ENCODE peak calls at places on chromosomes 7 and 10, in nine cellular contexts. Z is HS-5; G is nucleus accumbens; U is EH; F is dorsolateral prefrontal cortex; M is activated CD8-positive, alpha-beta memory T cell treated with anti-CD3 and anti-CD28 coated beads for 4 hours; L is cardiac muscle cell; T is uterus; W is stimulated activated CD4-positive, alpha-beta T cell treated with anti-CD3 and anti-CD28 coated beads, Interleukin-2, amount 100 ng/mL, for 48 hours. V is an unnamed sample.

GRCh38 chr7:84700563-84701370 is 486.1 kb downstream of the SEMA3D start:
- DNase-seq in Z (no peak), G (no peak), U (peak; percentile 4), F (no peak), M (no peak), L (no peak), T (no peak), W (no peak), V (no peak)

GRCh38 chr7:31192996-31193395 is 140.9 kb downstream of the ADCYAP1R1 start:
- DNase-seq in Z (peak; percentile 10), G (peak; percentile 29), U (peak; percentile 48), F (peak; percentile 82), M (no peak), L (peak; percentile 80), T (no peak), W (peak; percentile 1), V (peak; percentile 68)

GRCh38 chr7:133486-133885 is 58.9 kb upstream of the FAM20C start:
- DNase-seq in Z (no peak), G (no peak), U (no peak), F (no peak), M (no peak), L (no peak), T (no peak), W (no peak), V (no peak)

GRCh38 chr7:7226407-7226806 is 44.1 kb downstream of the C1GALT1 start:
- DNase-seq in Z (no peak), G (no peak), U (no peak), F (no peak), M (no peak), L (no peak), T (no peak), W (no peak), V (no peak)

GRCh38 chr10:70715853-70716795 is 43.8 kb downstream of the ADAMTS14 start:
- DNase-seq in Z (peak; percentile 43), G (no peak), U (peak; percentile 68), F (no peak), M (no peak), L (no peak), T (no peak), W (peak; percentile 14), V (no peak)

GRCh38 chr10:3467052-3467906 is 294.7 kb upstream of the PITRM1 start:
- DNase-seq in Z (peak; percentile 68), G (no peak), U (peak; percentile 98), F (no peak), M (no peak), L (no peak), T (peak; percentile 81), W (no peak), V (peak; percentile 80)

GRCh38 chr7:19705663-19706062 is 3.2 kb downstream of the POLR1F start:
- DNase-seq in Z (no peak), G (no peak), U (no peak), F (no peak), M (no peak), L (no peak), T (no peak), W (no peak), V (no peak)

GRCh38 chr10:5991708-5992107 is 14.4 kb upstream of the IL15RA start:
- DNase-seq in Z (no peak), G (no peak), U (no peak), F (no peak), M (no peak), L (no peak), T (no peak), W (no peak), V (no peak)

GRCh38 chr7:64559206-64559605 is 3.7 kb downstream of the ZNF680 start:
- DNase-seq in Z (no peak), G (no peak), U (no peak), F (peak; percentile 56), M (no peak), L (no peak), T (no peak), W (no peak), V (no peak)

GRCh38 chr7:42561797-42562196 is 324.8 kb upstream of the GLI3 start:
- DNase-seq in Z (no peak), G (no peak), U (no peak), F (no peak), M (no peak), L (no peak), T (no peak), W (no peak), V (no peak)

GRCh38 chr10:90418869-90419652 is 438.8 kb downstream of the HTR7 start:
- DNase-seq in Z (peak; percentile 82), G (no peak), U (peak; percentile 89), F (no peak), M (no peak), L (no peak), T (no peak), W (no peak), V (no peak)

GRCh38 chr7:158299607-158300006 is 288.0 kb downstream of the PTPRN2 start:
- DNase-seq in Z (no peak), G (no peak), U (no peak), F (no peak), M (no peak), L (no peak), T (no peak), W (no peak), V (no peak)

GRCh38 chr7:85041599-85042216 is 145.1 kb downstream of the SEMA3D start:
- DNase-seq in Z (peak; percentile 18), G (peak; percentile 6), U (peak; percentile 75), F (peak; percentile 64), M (no peak), L (peak; percentile 80), T (peak; percentile 23), W (peak; percentile 15), V (peak; percentile 39)

GRCh38 chr10:131083915-131084790 is 227.4 kb downstream of the TCERG1L start:
- DNase-seq in Z (no peak), G (no peak), U (no peak), F (no peak), M (no peak), L (no peak), T (no peak), W (no peak), V (no peak)

GRCh38 chr10:125773702-125774101 is 1.9 kb downstream of the MMP21 start:
- DNase-seq in Z (no peak), G (no peak), U (no peak), F (no peak), M (no peak), L (no peak), T (no peak), W (no peak), V (no peak)

GRCh38 chr10:99945286-99945685 is 64.5 kb downstream of the DNMBP start:
- DNase-seq in Z (no peak), G (no peak), U (peak; percentile 72), F (no peak), M (no peak), L (peak; percentile 3), T (peak; percentile 69), W (no peak), V (peak; percentile 35)

GRCh38 chr7:1666251-1666778 is 3.8 kb upstream of the ELFN1 start:
- DNase-seq in Z (no peak), G (no peak), U (peak; percentile 25), F (peak; percentile 29), M (no peak), L (peak; percentile 63), T (peak; percentile 6), W (no peak), V (peak; percentile 59)

GRCh38 chr10:48625013-48625412 is 20.1 kb upstream of the ARHGAP22 start:
- DNase-seq in Z (no peak), G (no peak), U (peak; percentile 59), F (no peak), M (no peak), L (no peak), T (no peak), W (no peak), V (no peak)

GRCh38 chr7:85286449-85286848 is 99.6 kb upstream of the SEMA3D start:
- DNase-seq in Z (no peak), G (no peak), U (no peak), F (no peak), M (no peak), L (no peak), T (no peak), W (no peak), V (no peak)

GRCh38 chr7:1741751-1742554 is 71.9 kb downstream of the ELFN1 start:
- DNase-seq in Z (no peak), G (no peak), U (no peak), F (no peak), M (no peak), L (no peak), T (peak; percentile 32), W (no peak), V (peak; percentile 52)

GRCh38 chr10:99520804-99521473 is 11.8 kb upstream of the NKX2-3 start:
- DNase-seq in Z (no peak), G (no peak), U (no peak), F (no peak), M (no peak), L (no peak), T (no peak), W (no peak), V (no peak)

GRCh38 chr10:73867126-73867807 is 7.1 kb downstream of the CAMK2G start:
- DNase-seq in Z (no peak), G (no peak), U (peak; percentile 28), F (peak; percentile 80), M (no peak), L (peak; percentile 39), T (no peak), W (no peak), V (no peak)

V was measured in heart left ventricle.